ENCODE peak calls at places on chromosomes 16 and 17, in eight cellular contexts. P, K, B, H, X, U, G and R are unnamed samples.

GRCh38 chr16:65769055-65769465 is 597.4 kb upstream of the CDH5 start:
- DNase-seq in H (no peak), B (no peak), G (no peak), P (no peak), X (no peak), K (peak; percentile 14), U (no peak), R (no peak)

GRCh38 chr16:81424761-81425160 is 19.8 kb upstream of the CMIP start:
- DNase-seq in X (peak; percentile 37), U (no peak), P (no peak), K (no peak), H (no peak), G (no peak), B (no peak), R (no peak)

GRCh38 chr16:26599786-26600107 is 467.0 kb upstream of the C16orf82 start:
- DNase-seq in H (no peak), G (no peak), B (no peak), K (no peak), U (no peak), P (no peak), X (no peak), R (no peak)

GRCh38 chr16:21088646-21089538 is 61.8 kb downstream of the DNAH3 start:
- DNase-seq in K (no peak), U (no peak), G (no peak), X (no peak), H (no peak), P (no peak), B (no peak), R (no peak)

GRCh38 chr16:87244646-87245197 is 72.5 kb downstream of the C16orf95 start:
- DNase-seq in X (no peak), K (no peak), P (no peak), H (no peak), B (no peak), G (no peak), U (no peak), R (no peak)

GRCh38 chr17:57294629-57295501 is 38.5 kb downstream of the MSI2 start:
- DNase-seq in G (no peak), X (no peak), P (peak; percentile 75), H (peak; percentile 33), U (no peak), K (peak; percentile 81), B (peak; percentile 76), R (no peak)

GRCh38 chr17:32287804-32288511 is 22.3 kb downstream of the RHBDL3 start:
- DNase-seq in H (no peak), G (no peak), B (no peak), X (no peak), K (no peak), P (no peak), U (no peak), R (no peak)

GRCh38 chr16:17343028-17343427 is 127.7 kb downstream of the XYLT1 start:
- DNase-seq in B (peak; percentile 27), K (no peak), P (no peak), X (peak; percentile 76), G (no peak), U (no peak), H (no peak), R (no peak)

GRCh38 chr16:19863990-19864389 is 20.7 kb downstream of the GPRC5B start:
- DNase-seq in G (no peak), K (no peak), P (no peak), U (no peak), H (no peak), X (no peak), B (no peak), R (no peak)

GRCh38 chr16:87559976-87560375 is 42.3 kb upstream of the JPH3 start:
- DNase-seq in K (no peak), P (no peak), H (no peak), X (no peak), G (no peak), U (no peak), B (no peak), R (no peak)

GRCh38 chr16:81908466-81909230 is 102.6 kb downstream of the SDR42E1 start:
- DNase-seq in H (no peak), P (no peak), G (no peak), U (no peak), K (no peak), X (no peak), B (peak; percentile 69), R (no peak)

GRCh38 chr17:1773755-1774181 is 11.9 kb downstream of the SERPINF1 start:
- DNase-seq in K (no peak), G (no peak), P (no peak), X (no peak), H (no peak), U (no peak), B (no peak), R (no peak)

GRCh38 chr16:30902070-30902972 is 5.9 kb downstream of the CTF1 start:
- DNase-seq in K (no peak), U (peak; percentile 40), P (peak; percentile 14), X (peak; percentile 61), B (peak; percentile 50), H (no peak), G (peak; percentile 57), R (peak; percentile 61)

GRCh38 chr16:8905168-8905762 is 23.1 kb downstream of the LITAFD start:
- DNase-seq in H (no peak), K (no peak), P (no peak), B (peak; percentile 53), G (no peak), U (peak; percentile 46), X (peak; percentile 14), R (no peak)

GRCh38 chr17:866568-867087 is 84.5 kb downstream of the MRM3 start:
- DNase-seq in P (no peak), B (no peak), G (no peak), H (no peak), K (no peak), X (no peak), U (no peak), R (no peak)

GRCh38 chr16:54867302-54867832 is 63.3 kb upstream of the IRX5 start:
- DNase-seq in B (no peak), G (no peak), P (no peak), H (no peak), U (no peak), K (no peak), X (no peak), R (no peak)

GRCh38 chr17:43330876-43331639 is 67.7 kb upstream of the ARL4D start:
- DNase-seq in G (no peak), P (no peak), X (no peak), K (no peak), U (peak; percentile 24), H (no peak), B (peak; percentile 37), R (no peak)

GRCh38 chr16:17578921-17579876 is 108.4 kb upstream of the XYLT1 start:
- DNase-seq in P (no peak), G (peak; percentile 8), B (peak; percentile 81), H (peak; percentile 32), K (no peak), U (peak; percentile 34), X (peak; percentile 58), R (peak; percentile 83)

GRCh38 chr17:37490638-37491614 is 1.2 kb downstream of the DUSP14 start:
- DNase-seq in X (no peak), K (no peak), H (no peak), U (no peak), B (peak; percentile 92), G (peak; percentile 28), P (no peak), R (peak; percentile 41)

GRCh38 chr16:85593503-85594195 is 19.5 kb upstream of the GSE1 start:
- DNase-seq in H (no peak), U (no peak), G (no peak), P (no peak), B (no peak), X (no peak), K (no peak), R (no peak)

GRCh38 chr17:72349508-72350472 is 229.0 kb downstream of the SOX9 start:
- DNase-seq in P (no peak), B (no peak), H (no peak), G (no peak), X (no peak), K (no peak), U (no peak), R (no peak)

GRCh38 chr17:310111-311010 is 42.2 kb downstream of the RPH3AL start:
- DNase-seq in X (no peak), G (no peak), P (no peak), K (no peak), U (no peak), H (no peak), B (no peak), R (no peak)

GRCh38 chr16:56848056-56848936 is 16.7 kb upstream of the SLC12A3 start:
- DNase-seq in U (no peak), K (no peak), X (no peak), H (no peak), G (no peak), B (no peak), P (no peak), R (peak; percentile 7)

GRCh38 chr17:20999044-20999573 is 43.7 kb downstream of the USP22 start:
- DNase-seq in H (no peak), G (peak; percentile 44), U (no peak), X (no peak), B (no peak), K (no peak), P (no peak), R (no peak)

GRCh38 chr16:59573528-59574271 is 839.6 kb upstream of the GOT2 start:
- DNase-seq in H (no peak), G (no peak), U (no peak), B (no peak), K (no peak), P (no peak), X (no peak), R (no peak)

GRCh38 chr17:2453325-2453724 is 52.5 kb upstream of the MNT start:
- DNase-seq in P (no peak), U (no peak), B (no peak), X (no peak), G (no peak), K (no peak), H (no peak), R (no peak)

GRCh38 chr16:51465026-51465425 is 314.0 kb upstream of the SALL1 start:
- DNase-seq in B (no peak), X (no peak), U (no peak), P (no peak), H (no peak), G (no peak), K (no peak), R (no peak)

GRCh38 chr17:77877674-77878355 is 80.7 kb upstream of the TNRC6C start:
- DNase-seq in K (no peak), G (no peak), X (no peak), P (no peak), U (no peak), H (no peak), B (no peak), R (no peak)

GRCh38 chr17:66687570-66688284 is 147.2 kb upstream of the CACNG5 start:
- DNase-seq in H (no peak), P (no peak), U (no peak), G (no peak), K (peak; percentile 64), X (no peak), B (no peak), R (no peak)

GRCh38 chr16:85872666-85873561 is 26.0 kb upstream of the IRF8 start:
- DNase-seq in U (no peak), H (no peak), P (no peak), G (no peak), B (no peak), X (no peak), K (no peak), R (no peak)

GRCh38 chr17:31738067-31738466 is 121.0 kb downstream of the COPRS start:
- DNase-seq in K (no peak), B (peak; percentile 47), X (no peak), P (no peak), U (no peak), G (no peak), H (no peak), R (no peak)

GRCh38 chr17:879546-879945 is 97.4 kb downstream of the MRM3 start:
- DNase-seq in P (peak; percentile 35), U (no peak), G (no peak), B (peak; percentile 64), X (peak; percentile 57), K (peak; percentile 22), H (no peak), R (peak; percentile 94)

GRCh38 chr17:28528329-28529011 is 22.3 kb downstream of the FOXN1 start:
- DNase-seq in U (no peak), B (no peak), P (no peak), K (no peak), X (no peak), G (no peak), H (no peak), R (no peak)

GRCh38 chr16:69476920-69477418 is 52.5 kb downstream of the CYB5B start:
- DNase-seq in H (peak; percentile 43), U (no peak), P (no peak), G (no peak), X (no peak), B (peak; percentile 25), K (peak; percentile 15), R (no peak)